ENCODE peak calls at places on chromosomes 12 and 14, in seven cellular contexts. A is activated CD8-positive, alpha-beta memory T cell treated with anti-CD3 and anti-CD28 coated beads, Interleukin-2, amount 50 U/mL, for 4 hours; K is mesendoderm; Z is activated CD4-positive, CD25-positive, alpha-beta regulatory T cell; B is NCI-H446 treated with DMSO at 0.1 percent for 48 hours; I is AG09309; D is CMK. M is an unnamed sample.
A peak's percentile ranks its signal among the peaks of the same experiment; 100 is the strongest.

GRCh38 chr14:103889313-103890051 is 38.8 kb upstream of the TDRD9 start:
- DNase-seq in B (no peak), I (no peak), K (no peak), D (no peak), Z (no peak), A (no peak), M (peak; percentile 37)

GRCh38 chr12:67650127-67650495 is 1.6 kb downstream of the DYRK2 start:
- DNase-seq in B (no peak), A (no peak), Z (no peak), I (no peak), D (no peak), K (no peak), M (no peak)

GRCh38 chr14:34113991-34114390 is 163.1 kb upstream of the EGLN3 start:
- DNase-seq in K (no peak), I (no peak), B (no peak), D (peak; percentile 3), A (no peak), Z (no peak), M (no peak)

GRCh38 chr12:49200882-49201594 is 12.2 kb upstream of the TUBA1A start:
- DNase-seq in K (peak; percentile 93), I (peak; percentile 55), B (peak; percentile 82), D (no peak), Z (no peak), A (no peak), M (peak; percentile 84)

GRCh38 chr12:57173089-57173488 is 25.7 kb upstream of the LRP1-AS start:
- DNase-seq in K (peak; percentile 65), I (no peak), Z (no peak), B (no peak), A (peak; percentile 26), D (no peak), M (no peak)

GRCh38 chr12:108226866-108227265 is 97.8 kb downstream of the WSCD2 start:
- DNase-seq in K (no peak), Z (no peak), A (no peak), B (no peak), I (no peak), D (no peak), M (no peak)

GRCh38 chr14:59630281-59630963 is 53.8 kb upstream of the CCDC175 start:
- DNase-seq in Z (no peak), K (peak; percentile 34), A (no peak), D (no peak), I (no peak), B (peak; percentile 22), M (no peak)

GRCh38 chr12:22046090-22046967 is at the start of gene CMAS:
- DNase-seq in B (peak; percentile 48), D (peak; percentile 77), I (no peak), Z (peak; percentile 68), K (peak; percentile 89), A (peak; percentile 78), M (peak; percentile 72)

GRCh38 chr14:104820669-104821228 is 19.8 kb downstream of the ZBTB42 start:
- DNase-seq in Z (no peak), A (no peak), B (no peak), D (no peak), I (no peak), K (peak; percentile 87), M (no peak)

GRCh38 chr12:74535536-74535935 is 2.1 kb upstream of the ATXN7L3B start:
- DNase-seq in D (no peak), A (no peak), I (no peak), Z (no peak), K (no peak), B (no peak), M (no peak)

GRCh38 chr14:61190341-61190740 is 90.8 kb downstream of the TMEM30B start:
- DNase-seq in K (no peak), D (no peak), I (no peak), Z (no peak), B (no peak), A (no peak), M (no peak)

GRCh38 chr12:13171921-13172859 is 24.3 kb upstream of the EMP1 start:
- DNase-seq in K (peak; percentile 95), Z (no peak), D (no peak), B (no peak), A (no peak), I (no peak), M (peak; percentile 84)

GRCh38 chr12:107760207-107760816 is 625 bp downstream of the PRDM4 start:
- DNase-seq in Z (no peak), D (peak; percentile 9), A (peak; percentile 24), B (no peak), I (no peak), K (peak; percentile 56), M (peak; percentile 14)

GRCh38 chr14:77543637-77544334 is 45.2 kb upstream of the ISM2 start:
- DNase-seq in A (no peak), D (no peak), B (no peak), Z (no peak), K (no peak), I (no peak), M (no peak)

GRCh38 chr12:25583545-25583944 is 30.5 kb upstream of the LMNTD1 start:
- DNase-seq in A (no peak), D (no peak), I (no peak), Z (no peak), B (no peak), K (peak; percentile 91), M (peak; percentile 28)